ENCODE peak calls at places on chromosomes 4 and X, in seven cellular contexts. One of them, this sample, is unnamed.

GRCh38 chr4:38867478-38868054 is at the start of gene FAM114A1:
- DNase-seq in C1 segment of cervical spinal cord: peak
- DNase-seq in stimulated activated CD4-positive, alpha-beta T cell treated with anti-CD3 and anti-CD28 coated beads, Interleukin-2, amount 100 ng/mL, for 48 hours: no peak
- DNase-seq in heart right ventricle: peak
- DNase-seq in NCI-H82: peak
- DNase-seq in myocyte: peak
- DNase-seq in astrocyte: peak
- DNase-seq in this sample: peak

GRCh38 chr4:40189997-40190396 is 6.8 kb upstream of the RHOH start:
- DNase-seq in myocyte: no peak
- DNase-seq in heart right ventricle: no peak
- DNase-seq in C1 segment of cervical spinal cord: no peak
- DNase-seq in stimulated activated CD4-positive, alpha-beta T cell treated with anti-CD3 and anti-CD28 coated beads, Interleukin-2, amount 100 ng/mL, for 48 hours: no peak
- DNase-seq in astrocyte: no peak
- DNase-seq in NCI-H82: no peak
- DNase-seq in this sample: no peak

GRCh38 chrX:31499120-31499519 is 427.3 kb upstream of the FTHL17 start:
- DNase-seq in myocyte: peak
- DNase-seq in NCI-H82: no peak
- DNase-seq in stimulated activated CD4-positive, alpha-beta T cell treated with anti-CD3 and anti-CD28 coated beads, Interleukin-2, amount 100 ng/mL, for 48 hours: no peak
- DNase-seq in heart right ventricle: no peak
- DNase-seq in C1 segment of cervical spinal cord: no peak
- DNase-seq in astrocyte: peak
- DNase-seq in this sample: no peak

GRCh38 chr4:174494731-174495130 is 27.6 kb downstream of the HPGD start:
- DNase-seq in heart right ventricle: no peak
- DNase-seq in myocyte: no peak
- DNase-seq in astrocyte: no peak
- DNase-seq in NCI-H82: no peak
- DNase-seq in stimulated activated CD4-positive, alpha-beta T cell treated with anti-CD3 and anti-CD28 coated beads, Interleukin-2, amount 100 ng/mL, for 48 hours: no peak
- DNase-seq in C1 segment of cervical spinal cord: no peak
- DNase-seq in this sample: no peak

GRCh38 chr4:185774815-185775684 is 36.9 kb downstream of the SORBS2 start:
- DNase-seq in astrocyte: peak
- DNase-seq in C1 segment of cervical spinal cord: no peak
- DNase-seq in heart right ventricle: no peak
- DNase-seq in myocyte: peak
- DNase-seq in stimulated activated CD4-positive, alpha-beta T cell treated with anti-CD3 and anti-CD28 coated beads, Interleukin-2, amount 100 ng/mL, for 48 hours: no peak
- DNase-seq in NCI-H82: no peak
- DNase-seq in this sample: no peak

GRCh38 chr4:26692014-26692726 is 108.3 kb downstream of the TBC1D19 start:
- DNase-seq in stimulated activated CD4-positive, alpha-beta T cell treated with anti-CD3 and anti-CD28 coated beads, Interleukin-2, amount 100 ng/mL, for 48 hours: no peak
- DNase-seq in astrocyte: no peak
- DNase-seq in heart right ventricle: no peak
- DNase-seq in C1 segment of cervical spinal cord: no peak
- DNase-seq in myocyte: peak
- DNase-seq in NCI-H82: no peak
- DNase-seq in this sample: no peak

GRCh38 chrX:153984351-153985178 is 12.0 kb downstream of the TMEM187 start:
- DNase-seq in stimulated activated CD4-positive, alpha-beta T cell treated with anti-CD3 and anti-CD28 coated beads, Interleukin-2, amount 100 ng/mL, for 48 hours: no peak
- DNase-seq in heart right ventricle: no peak
- DNase-seq in NCI-H82: no peak
- DNase-seq in myocyte: no peak
- DNase-seq in astrocyte: no peak
- DNase-seq in C1 segment of cervical spinal cord: no peak
- DNase-seq in this sample: no peak

GRCh38 chr4:82784615-82785247 is 13.9 kb downstream of the SCD5 start:
- DNase-seq in heart right ventricle: no peak
- DNase-seq in stimulated activated CD4-positive, alpha-beta T cell treated with anti-CD3 and anti-CD28 coated beads, Interleukin-2, amount 100 ng/mL, for 48 hours: no peak
- DNase-seq in C1 segment of cervical spinal cord: no peak
- DNase-seq in NCI-H82: peak
- DNase-seq in astrocyte: peak
- DNase-seq in myocyte: peak
- DNase-seq in this sample: no peak

GRCh38 chr4:110197421-110198398 is 705 bp downstream of the ELOVL6 start:
- DNase-seq in myocyte: peak
- DNase-seq in heart right ventricle: peak
- DNase-seq in C1 segment of cervical spinal cord: peak
- DNase-seq in astrocyte: peak
- DNase-seq in stimulated activated CD4-positive, alpha-beta T cell treated with anti-CD3 and anti-CD28 coated beads, Interleukin-2, amount 100 ng/mL, for 48 hours: peak
- DNase-seq in NCI-H82: peak
- DNase-seq in this sample: peak

GRCh38 chr4:107518076-107518475 is 202.0 kb downstream of the PAPSS1 start:
- DNase-seq in C1 segment of cervical spinal cord: no peak
- DNase-seq in astrocyte: no peak
- DNase-seq in heart right ventricle: no peak
- DNase-seq in NCI-H82: no peak
- DNase-seq in stimulated activated CD4-positive, alpha-beta T cell treated with anti-CD3 and anti-CD28 coated beads, Interleukin-2, amount 100 ng/mL, for 48 hours: no peak
- DNase-seq in myocyte: no peak
- DNase-seq in this sample: no peak

GRCh38 chrX:11750694-11751093 is 7.3 kb upstream of the MSL3 start:
- DNase-seq in astrocyte: no peak
- DNase-seq in heart right ventricle: no peak
- DNase-seq in stimulated activated CD4-positive, alpha-beta T cell treated with anti-CD3 and anti-CD28 coated beads, Interleukin-2, amount 100 ng/mL, for 48 hours: no peak
- DNase-seq in NCI-H82: no peak
- DNase-seq in C1 segment of cervical spinal cord: no peak
- DNase-seq in myocyte: no peak
- DNase-seq in this sample: no peak

GRCh38 chrX:129523076-129524055 is at the start of gene SMARCA1:
- DNase-seq in astrocyte: peak
- DNase-seq in myocyte: peak
- DNase-seq in stimulated activated CD4-positive, alpha-beta T cell treated with anti-CD3 and anti-CD28 coated beads, Interleukin-2, amount 100 ng/mL, for 48 hours: no peak
- DNase-seq in NCI-H82: peak
- DNase-seq in heart right ventricle: peak
- DNase-seq in C1 segment of cervical spinal cord: no peak
- DNase-seq in this sample: peak

GRCh38 chrX:44937606-44938005 is 64.6 kb downstream of the KDM6A start:
- DNase-seq in NCI-H82: no peak
- DNase-seq in myocyte: no peak
- DNase-seq in astrocyte: no peak
- DNase-seq in stimulated activated CD4-positive, alpha-beta T cell treated with anti-CD3 and anti-CD28 coated beads, Interleukin-2, amount 100 ng/mL, for 48 hours: no peak
- DNase-seq in heart right ventricle: no peak
- DNase-seq in C1 segment of cervical spinal cord: no peak
- DNase-seq in this sample: no peak

GRCh38 chr4:146179784-146180405 is 4.4 kb downstream of the LSM6 start:
- DNase-seq in NCI-H82: peak
- DNase-seq in stimulated activated CD4-positive, alpha-beta T cell treated with anti-CD3 and anti-CD28 coated beads, Interleukin-2, amount 100 ng/mL, for 48 hours: no peak
- DNase-seq in C1 segment of cervical spinal cord: no peak
- DNase-seq in myocyte: no peak
- DNase-seq in heart right ventricle: no peak
- DNase-seq in astrocyte: no peak
- DNase-seq in this sample: no peak

GRCh38 chrX:1521459-1521956 is 15.5 kb downstream of the P2RY8 start:
- DNase-seq in C1 segment of cervical spinal cord: no peak
- DNase-seq in astrocyte: no peak
- DNase-seq in stimulated activated CD4-positive, alpha-beta T cell treated with anti-CD3 and anti-CD28 coated beads, Interleukin-2, amount 100 ng/mL, for 48 hours: peak
- DNase-seq in NCI-H82: no peak
- DNase-seq in myocyte: no peak
- DNase-seq in heart right ventricle: no peak
- DNase-seq in this sample: no peak

GRCh38 chrX:150062292-150063137 is 124.2 kb upstream of the EOLA2 start:
- DNase-seq in NCI-H82: no peak
- DNase-seq in C1 segment of cervical spinal cord: no peak
- DNase-seq in myocyte: peak
- DNase-seq in heart right ventricle: peak
- DNase-seq in stimulated activated CD4-positive, alpha-beta T cell treated with anti-CD3 and anti-CD28 coated beads, Interleukin-2, amount 100 ng/mL, for 48 hours: no peak
- DNase-seq in astrocyte: peak
- DNase-seq in this sample: no peak

GRCh38 chr4:27366424-27366823 is 505.8 kb downstream of the STIM2 start:
- DNase-seq in C1 segment of cervical spinal cord: no peak
- DNase-seq in stimulated activated CD4-positive, alpha-beta T cell treated with anti-CD3 and anti-CD28 coated beads, Interleukin-2, amount 100 ng/mL, for 48 hours: no peak
- DNase-seq in myocyte: no peak
- DNase-seq in heart right ventricle: no peak
- DNase-seq in NCI-H82: no peak
- DNase-seq in astrocyte: peak
- DNase-seq in this sample: no peak

GRCh38 chr4:94390804-94391410 is 48.3 kb upstream of the HPGDS start:
- DNase-seq in C1 segment of cervical spinal cord: no peak
- DNase-seq in NCI-H82: peak
- DNase-seq in stimulated activated CD4-positive, alpha-beta T cell treated with anti-CD3 and anti-CD28 coated beads, Interleukin-2, amount 100 ng/mL, for 48 hours: no peak
- DNase-seq in heart right ventricle: no peak
- DNase-seq in astrocyte: no peak
- DNase-seq in myocyte: peak
- DNase-seq in this sample: no peak

GRCh38 chr4:156109943-156110925 is 156.6 kb upstream of the CTSO start:
- DNase-seq in NCI-H82: peak
- DNase-seq in heart right ventricle: no peak
- DNase-seq in myocyte: peak
- DNase-seq in stimulated activated CD4-positive, alpha-beta T cell treated with anti-CD3 and anti-CD28 coated beads, Interleukin-2, amount 100 ng/mL, for 48 hours: no peak
- DNase-seq in astrocyte: peak
- DNase-seq in C1 segment of cervical spinal cord: no peak
- DNase-seq in this sample: no peak

GRCh38 chrX:140766024-140766611 is 56.6 kb downstream of the LINC00632 start:
- DNase-seq in NCI-H82: peak
- DNase-seq in stimulated activated CD4-positive, alpha-beta T cell treated with anti-CD3 and anti-CD28 coated beads, Interleukin-2, amount 100 ng/mL, for 48 hours: peak
- DNase-seq in astrocyte: peak
- DNase-seq in C1 segment of cervical spinal cord: peak
- DNase-seq in heart right ventricle: peak
- DNase-seq in myocyte: peak
- DNase-seq in this sample: no peak

GRCh38 chr4:138952405-138952804 is 63.2 kb upstream of the NOCT start:
- DNase-seq in myocyte: no peak
- DNase-seq in C1 segment of cervical spinal cord: no peak
- DNase-seq in NCI-H82: no peak
- DNase-seq in heart right ventricle: no peak
- DNase-seq in stimulated activated CD4-positive, alpha-beta T cell treated with anti-CD3 and anti-CD28 coated beads, Interleukin-2, amount 100 ng/mL, for 48 hours: peak
- DNase-seq in astrocyte: peak
- DNase-seq in this sample: no peak

GRCh38 chr4:5928241-5928640 is 35.4 kb upstream of the CRMP1 start:
- DNase-seq in NCI-H82: no peak
- DNase-seq in myocyte: no peak
- DNase-seq in stimulated activated CD4-positive, alpha-beta T cell treated with anti-CD3 and anti-CD28 coated beads, Interleukin-2, amount 100 ng/mL, for 48 hours: no peak
- DNase-seq in astrocyte: no peak
- DNase-seq in heart right ventricle: no peak
- DNase-seq in C1 segment of cervical spinal cord: no peak
- DNase-seq in this sample: no peak

GRCh38 chr4:42641155-42641554 is 15.8 kb downstream of the ATP8A1 start:
- DNase-seq in heart right ventricle: no peak
- DNase-seq in myocyte: no peak
- DNase-seq in NCI-H82: no peak
- DNase-seq in astrocyte: no peak
- DNase-seq in stimulated activated CD4-positive, alpha-beta T cell treated with anti-CD3 and anti-CD28 coated beads, Interleukin-2, amount 100 ng/mL, for 48 hours: no peak
- DNase-seq in C1 segment of cervical spinal cord: no peak
- DNase-seq in this sample: no peak

GRCh38 chr4:177554966-177555574 is 112.8 kb upstream of the AGA start:
- DNase-seq in C1 segment of cervical spinal cord: no peak
- DNase-seq in stimulated activated CD4-positive, alpha-beta T cell treated with anti-CD3 and anti-CD28 coated beads, Interleukin-2, amount 100 ng/mL, for 48 hours: peak
- DNase-seq in NCI-H82: peak
- DNase-seq in myocyte: peak
- DNase-seq in heart right ventricle: no peak
- DNase-seq in astrocyte: no peak
- DNase-seq in this sample: no peak

GRCh38 chr4:18480928-18481327 is 459.4 kb upstream of the LCORL start:
- DNase-seq in heart right ventricle: no peak
- DNase-seq in C1 segment of cervical spinal cord: no peak
- DNase-seq in astrocyte: no peak
- DNase-seq in stimulated activated CD4-positive, alpha-beta T cell treated with anti-CD3 and anti-CD28 coated beads, Interleukin-2, amount 100 ng/mL, for 48 hours: no peak
- DNase-seq in NCI-H82: no peak
- DNase-seq in myocyte: no peak
- DNase-seq in this sample: no peak

GRCh38 chr4:15757084-15757483 is 21.0 kb upstream of the CD38 start:
- DNase-seq in heart right ventricle: no peak
- DNase-seq in C1 segment of cervical spinal cord: no peak
- DNase-seq in astrocyte: no peak
- DNase-seq in NCI-H82: no peak
- DNase-seq in myocyte: no peak
- DNase-seq in stimulated activated CD4-positive, alpha-beta T cell treated with anti-CD3 and anti-CD28 coated beads, Interleukin-2, amount 100 ng/mL, for 48 hours: no peak
- DNase-seq in this sample: no peak

GRCh38 chr4:114598191-114599121 is at the start of gene UGT8:
- DNase-seq in NCI-H82: peak
- DNase-seq in stimulated activated CD4-positive, alpha-beta T cell treated with anti-CD3 and anti-CD28 coated beads, Interleukin-2, amount 100 ng/mL, for 48 hours: peak
- DNase-seq in heart right ventricle: peak
- DNase-seq in C1 segment of cervical spinal cord: peak
- DNase-seq in myocyte: peak
- DNase-seq in astrocyte: peak
- DNase-seq in this sample: peak

GRCh38 chrX:49187028-49187394 is 838 bp upstream of the PRICKLE3 start:
- DNase-seq in stimulated activated CD4-positive, alpha-beta T cell treated with anti-CD3 and anti-CD28 coated beads, Interleukin-2, amount 100 ng/mL, for 48 hours: no peak
- DNase-seq in NCI-H82: peak
- DNase-seq in heart right ventricle: no peak
- DNase-seq in myocyte: no peak
- DNase-seq in C1 segment of cervical spinal cord: no peak
- DNase-seq in astrocyte: no peak
- DNase-seq in this sample: no peak

GRCh38 chr4:55754754-55755350 is 64.7 kb upstream of the EXOC1L start:
- DNase-seq in C1 segment of cervical spinal cord: no peak
- DNase-seq in stimulated activated CD4-positive, alpha-beta T cell treated with anti-CD3 and anti-CD28 coated beads, Interleukin-2, amount 100 ng/mL, for 48 hours: no peak
- DNase-seq in heart right ventricle: no peak
- DNase-seq in NCI-H82: no peak
- DNase-seq in astrocyte: peak
- DNase-seq in myocyte: no peak
- DNase-seq in this sample: no peak

This sample was measured in anterior cingulate cortex.